ENCODE peak calls at places on chromosomes 4 and X, in four cellular contexts. W is T-cell; K is activated CD8-positive, alpha-beta memory T cell treated with anti-CD3 and anti-CD28 coated beads, Interleukin-2, amount 50 U/mL, for 48 hours; E is HEK293T. M is an unnamed sample.

GRCh38 chr4:107896158-107896645 is 35.1 kb upstream of the CYP2U1 start:
- DNase-seq in W (no peak), K (no peak), E (no peak), M (no peak)

GRCh38 chr4:84647307-84647884 is 64.5 kb downstream of the CDS1 start:
- DNase-seq in W (no peak), K (no peak), E (no peak), M (no peak)

GRCh38 chrX:8755116-8755515 is 23.2 kb upstream of the ANOS1 start:
- DNase-seq in W (no peak), K (no peak), E (peak), M (no peak)

GRCh38 chrX:54413753-54414152 is 26.5 kb upstream of the TSR2 start:
- DNase-seq in W (no peak), K (no peak), E (no peak), M (no peak)

GRCh38 chrX:153993978-153994377 is 21.4 kb downstream of the TMEM187 start:
- DNase-seq in W (no peak), K (no peak), E (no peak), M (no peak)

GRCh38 chrX:56789518-56790070 is 60.6 kb downstream of the NBDY start:
- DNase-seq in W (no peak), K (peak), E (no peak), M (no peak)

GRCh38 chrX:10797493-10797892 is 177.1 kb upstream of the MID1 start:
- DNase-seq in W (no peak), K (no peak), E (no peak), M (no peak)

GRCh38 chr4:82621212-82621611 is 59.4 kb upstream of the TMEM150C start:
- DNase-seq in W (no peak), K (no peak), E (no peak), M (no peak)

GRCh38 chr4:98026362-98026761 is 116.9 kb downstream of the STPG2 start:
- DNase-seq in W (no peak), K (no peak), E (no peak), M (no peak)

GRCh38 chrX:15143050-15143824 is 126.6 kb downstream of the ASB9 start:
- DNase-seq in W (peak), K (peak), E (peak), M (peak)

GRCh38 chr4:165915215-165915614 is 42.2 kb downstream of the TLL1 start:
- DNase-seq in W (no peak), K (no peak), E (no peak), M (no peak)

GRCh38 chrX:48890934-48891401 is 6.6 kb downstream of the TIMM17B start:
- DNase-seq in W (no peak), K (no peak), E (no peak), M (no peak)

GRCh38 chr4:2671267-2671895 is 84.8 kb downstream of the TNIP2 start:
- DNase-seq in W (no peak), K (no peak), E (no peak), M (no peak)

GRCh38 chr4:84324303-84324702 is 174.8 kb downstream of the NKX6-1 start:
- DNase-seq in W (no peak), K (no peak), E (no peak), M (no peak)

GRCh38 chr4:124803641-124804040 is 91.1 kb upstream of the ANKRD50 start:
- DNase-seq in W (no peak), K (no peak), E (no peak), M (no peak)

GRCh38 chr4:139036885-139037284 is 21.3 kb downstream of the NOCT start:
- DNase-seq in W (no peak), K (no peak), E (no peak), M (no peak)

GRCh38 chrX:117607571-117607970 is 509.0 kb downstream of the KLHL13 start:
- DNase-seq in W (no peak), K (no peak), E (no peak), M (no peak)

GRCh38 chr4:80026080-80026479 is 46.9 kb downstream of the ANTXR2 start:
- DNase-seq in W (no peak), K (no peak), E (no peak), M (no peak)

GRCh38 chr4:55884093-55884850 is 30.8 kb downstream of the EXOC1 start:
- DNase-seq in W (no peak), K (no peak), E (no peak), M (no peak)

GRCh38 chrX:101693476-101693875 is 33.8 kb upstream of the ARMCX2 start:
- DNase-seq in W (no peak), K (no peak), E (no peak), M (no peak)

GRCh38 chr4:40046311-40046980 is 10.2 kb upstream of the N4BP2 start:
- DNase-seq in W (no peak), K (no peak), E (peak), M (no peak)

GRCh38 chr4:3524349-3524748 is 7.9 kb downstream of the LRPAP1 start:
- DNase-seq in W (no peak), K (no peak), E (no peak), M (no peak)

GRCh38 chrX:109714340-109714958 is 18.6 kb downstream of the ACSL4 start:
- DNase-seq in W (no peak), K (no peak), E (no peak), M (no peak)

GRCh38 chr4:15349426-15349825 is 78.4 kb upstream of the C1QTNF7 start:
- DNase-seq in W (no peak), K (no peak), E (no peak), M (no peak)

GRCh38 chrX:131067846-131068745 is 9.9 kb downstream of the ARHGAP36 start:
- DNase-seq in W (no peak), K (no peak), E (no peak), M (no peak)

GRCh38 chr4:73315091-73315490 is 56.5 kb upstream of the ANKRD17 start:
- DNase-seq in W (no peak), K (no peak), E (no peak), M (no peak)

GRCh38 chr4:79598214-79598613 is 190.2 kb upstream of the GK2 start:
- DNase-seq in W (no peak), K (no peak), E (no peak), M (no peak)

GRCh38 chrX:47529548-47529947 is 31.5 kb upstream of the ARAF start:
- DNase-seq in W (no peak), K (no peak), E (no peak), M (no peak)

GRCh38 chr4:52560844-52561280 is 98.2 kb downstream of the USP46 start:
- DNase-seq in W (no peak), K (no peak), E (no peak), M (no peak)

GRCh38 chr4:168739851-168740250 is 243.0 kb downstream of the PALLD start:
- DNase-seq in W (no peak), K (no peak), E (no peak), M (no peak)

GRCh38 chr4:8340721-8341680 is 71.4 kb downstream of the HTRA3 start:
- DNase-seq in W (no peak), K (no peak), E (no peak), M (no peak)

GRCh38 chrX:39755152-39756032 is 342.4 kb downstream of the BCOR start:
- DNase-seq in W (no peak), K (no peak), E (peak), M (no peak)

GRCh38 chr4:108270466-108271450 is 102.0 kb upstream of the LEF1 start:
- DNase-seq in W (no peak), K (no peak), E (no peak), M (no peak)

GRCh38 chrX:10859353-10859752 is 239.0 kb upstream of the MID1 start:
- DNase-seq in W (no peak), K (no peak), E (no peak), M (no peak)

GRCh38 chrX:44042731-44043130 is 69.5 kb upstream of the NDP start:
- DNase-seq in W (no peak), K (no peak), E (no peak), M (no peak)

GRCh38 chr4:74104145-74104544 is 5.2 kb upstream of the CXCL2 start:
- DNase-seq in W (no peak), K (no peak), E (no peak), M (no peak)

GRCh38 chr4:144591401-144591800 is 54.6 kb upstream of the HHIP start:
- DNase-seq in W (no peak), K (no peak), E (no peak), M (no peak)

GRCh38 chr4:148270600-148270999 is 171.6 kb downstream of the NR3C2 start:
- DNase-seq in W (no peak), K (no peak), E (no peak), M (no peak)

M was measured in T-helper 9 cell.